ENCODE peak calls at places on chromosome 6, in nine cellular contexts. S is HT1080; L is HEK293T; T is astrocyte of the hippocampus; J is stimulated activated CD4-positive, alpha-beta T cell treated with anti-CD3 and anti-CD28 coated beads, Interleukin-15, amount 100 ng/mL, for 1 hour; D is CD4-positive, alpha-beta T cell; C is heart right ventricle; G is SJSA1; I is GM20000. K is an unnamed sample.

GRCh38 chr6:111485316-111485715 is 2.3 kb upstream of the REV3L start:
- DNase-seq in S (no peak), L (no peak), T (peak; percentile 48), J (no peak), D (no peak), C (no peak), G (peak; percentile 61), I (no peak), K (peak; percentile 39)

GRCh38 chr6:91697010-91697694 is 1110.3 kb upstream of the MAP3K7 start:
- DNase-seq in S (peak; percentile 29), L (no peak), T (no peak), J (no peak), D (no peak), C (no peak), G (no peak), I (no peak), K (no peak)

GRCh38 chr6:117264487-117265424 is 602 bp upstream of the VGLL2 start:
- DNase-seq in S (no peak), L (no peak), T (peak; percentile 38), J (no peak), D (no peak), C (no peak), G (peak; percentile 66), I (peak; percentile 61), K (no peak)

GRCh38 chr6:34560366-34561226 is 4.5 kb upstream of the SPDEF start:
- DNase-seq in S (peak; percentile 54), L (no peak), T (peak; percentile 30), J (no peak), D (no peak), C (no peak), G (no peak), I (no peak), K (no peak)

GRCh38 chr6:80742481-80742880 is 636.0 kb downstream of the BCKDHB start:
- DNase-seq in S (peak; percentile 60), L (peak; percentile 10), T (peak; percentile 54), J (no peak), D (no peak), C (no peak), G (no peak), I (no peak), K (peak; percentile 67)

GRCh38 chr6:111291860-111292259 is 191.2 kb downstream of the REV3L start:
- DNase-seq in S (no peak), L (no peak), T (no peak), J (no peak), D (no peak), C (no peak), G (no peak), I (no peak), K (no peak)

GRCh38 chr6:30411515-30412207 is 66.7 kb downstream of the RPP21 start:
- DNase-seq in S (peak; percentile 48), L (no peak), T (peak; percentile 53), J (peak; percentile 38), D (peak; percentile 33), C (peak; percentile 32), G (peak; percentile 42), I (no peak), K (peak; percentile 75)

GRCh38 chr6:167469655-167470054 is 144.8 kb downstream of the TTLL2 start:
- DNase-seq in S (no peak), L (no peak), T (no peak), J (no peak), D (no peak), C (peak; percentile 31), G (no peak), I (no peak), K (no peak)

GRCh38 chr6:19830171-19830570 is 7.0 kb upstream of the ID4 start:
- DNase-seq in S (no peak), L (no peak), T (peak; percentile 36), J (no peak), D (no peak), C (no peak), G (no peak), I (no peak), K (no peak)

K was measured in Karpas-422.